ENCODE peak calls at places on chromosomes 4 and X, in five cellular contexts. One of them, this sample, is unnamed.

GRCh38 chrX:38660395-38661179 is 99.2 kb downstream of the TSPAN7 start:
- DNase-seq in NCI-H1105: no peak
- DNase-seq in amygdala: no peak
- DNase-seq in KBM-7: no peak
- DNase-seq in hypothalamus: no peak
- DNase-seq in this sample: no peak

GRCh38 chrX:44908198-44908597 is 35.2 kb downstream of the KDM6A start:
- DNase-seq in amygdala: no peak
- DNase-seq in hypothalamus: no peak
- DNase-seq in NCI-H1105: no peak
- DNase-seq in KBM-7: no peak
- DNase-seq in this sample: no peak

GRCh38 chr4:109576462-109576861 is 16.4 kb downstream of the MCUB start:
- DNase-seq in hypothalamus: no peak
- DNase-seq in NCI-H1105: peak
- DNase-seq in amygdala: no peak
- DNase-seq in KBM-7: peak
- DNase-seq in this sample: no peak

GRCh38 chr4:17595471-17596005 is 18.5 kb downstream of the LAP3 start:
- DNase-seq in NCI-H1105: no peak
- DNase-seq in KBM-7: no peak
- DNase-seq in amygdala: no peak
- DNase-seq in hypothalamus: no peak
- DNase-seq in this sample: no peak

GRCh38 chr4:145189981-145190380 is 9.6 kb upstream of the OTUD4 start:
- DNase-seq in hypothalamus: no peak
- DNase-seq in amygdala: no peak
- DNase-seq in KBM-7: no peak
- DNase-seq in NCI-H1105: no peak
- DNase-seq in this sample: no peak

GRCh38 chrX:49884290-49884862 is 5.1 kb downstream of the USP27X start:
- DNase-seq in amygdala: no peak
- DNase-seq in NCI-H1105: peak
- DNase-seq in hypothalamus: peak
- DNase-seq in KBM-7: peak
- DNase-seq in this sample: no peak

GRCh38 chrX:11965436-11965835 is 172.8 kb upstream of the FRMPD4 start:
- DNase-seq in NCI-H1105: no peak
- DNase-seq in KBM-7: no peak
- DNase-seq in amygdala: no peak
- DNase-seq in hypothalamus: no peak
- DNase-seq in this sample: no peak

GRCh38 chr4:158327525-158327924 is 117.2 kb downstream of the TMEM144 start:
- DNase-seq in NCI-H1105: no peak
- DNase-seq in KBM-7: no peak
- DNase-seq in amygdala: no peak
- DNase-seq in hypothalamus: no peak
- DNase-seq in this sample: no peak

GRCh38 chrX:7127058-7127457 is 20.5 kb upstream of the STS start:
- DNase-seq in amygdala: no peak
- DNase-seq in KBM-7: no peak
- DNase-seq in NCI-H1105: no peak
- DNase-seq in hypothalamus: no peak
- DNase-seq in this sample: no peak

GRCh38 chr4:94480362-94480951 is 28.7 kb downstream of the PDLIM5 start:
- DNase-seq in KBM-7: no peak
- DNase-seq in NCI-H1105: no peak
- DNase-seq in amygdala: no peak
- DNase-seq in hypothalamus: no peak
- DNase-seq in this sample: no peak

This sample was measured in keratinocyte.